ENCODE peak calls at places on chromosome X, in five cellular contexts. L is ovary, W is GM12878, G is neural progenitor cell, I is PC-3. Z is an unnamed sample. For H3K4me1, the result is how much of the 10 kb centered on the place peaks cover.

GRCh38 chrX:9183481-9183880 is 149.6 kb upstream of the FAM9B start:
- DNase-seq in W (no peak), I (peak), L (no peak), G (no peak), Z (no peak)

GRCh38 chrX:67734111-67734753 is 190.4 kb downstream of the AR start:
- DNase-seq in W (no peak), L (no peak), G (no peak), I (no peak), Z (no peak)

GRCh38 chrX:73525928-73526690 is 36.9 kb upstream of the CHIC1 start:
- DNase-seq in G (peak), W (no peak), L (no peak), I (no peak), Z (no peak)

GRCh38 chrX:38183577-38183976 is 37.1 kb downstream of the SRPX start:
- DNase-seq in G (no peak), L (no peak), I (no peak), W (no peak), Z (no peak)

GRCh38 chrX:110420771-110421498 is 62.3 kb downstream of the RTL9 start:
- DNase-seq in G (no peak), W (no peak), I (peak), L (no peak), Z (no peak)

GRCh38 chrX:95919605-95920004 is 765.0 kb upstream of the DIAPH2 start:
- DNase-seq in G (no peak), W (no peak), L (no peak), I (no peak), Z (no peak)

GRCh38 chrX:151722241-151722846 is 6.5 kb downstream of the FATE1 start:
- DNase-seq in L (peak), W (no peak), G (peak), I (no peak), Z (no peak)

GRCh38 chrX:105552395-105552794 is 269.9 kb upstream of the NRK start:
- DNase-seq in L (no peak), I (peak), G (no peak), W (no peak), Z (no peak)

GRCh38 chrX:154373340-154374306 is 811 bp downstream of the FLNA start:
- DNase-seq in G (peak), I (peak), L (peak), W (peak), Z (peak)

GRCh38 chrX:97547873-97548578 is 664.3 kb downstream of the RPA4 start:
- DNase-seq in W (no peak), I (peak), L (no peak), G (no peak), Z (no peak)

GRCh38 chrX:135707880-135708279 is 5.6 kb upstream of the CT45A1 start:
- DNase-seq in L (no peak), I (peak), W (no peak), G (peak), Z (no peak)

GRCh38 chrX:39823424-39823823 is 274.3 kb downstream of the BCOR start:
- DNase-seq in W (no peak), G (no peak), L (no peak), I (no peak), Z (no peak)

GRCh38 chrX:46559062-46559461 is 13.8 kb upstream of the ZNF674 start:
- DNase-seq in G (no peak), W (no peak), L (no peak), I (no peak), Z (no peak)

GRCh38 chrX:120380699-120381098 is 18.8 kb downstream of the ATP1B4 start:
- DNase-seq in L (no peak), W (no peak), G (peak), I (peak), Z (no peak)

GRCh38 chrX:107675823-107676555 is 47.7 kb downstream of the PRPS1 start:
- DNase-seq in W (no peak), L (no peak), G (no peak), I (no peak), Z (peak)

GRCh38 chrX:9312922-9313867 is 151.7 kb upstream of the TBL1X start:
- DNase-seq in G (no peak), I (peak), W (no peak), L (peak), Z (peak)

GRCh38 chrX:2401590-2402360 is 99.0 kb downstream of the DHRSX start:
- DNase-seq in I (no peak), W (no peak), G (peak), L (no peak), Z (no peak)

GRCh38 chrX:53093177-53093655 is 726 bp upstream of the KANTR start:
- DNase-seq in L (peak), I (peak), W (no peak), G (peak), Z (peak)

GRCh38 chrX:47814853-47815252 is 21.8 kb upstream of the ZNF81 start:
- DNase-seq in G (peak), I (no peak), L (no peak), W (no peak), Z (no peak)

GRCh38 chrX:146264763-146265375 is 447.2 kb downstream of the SLITRK2 start:
- DNase-seq in L (no peak), G (no peak), I (no peak), W (no peak), Z (no peak)

DNA sequence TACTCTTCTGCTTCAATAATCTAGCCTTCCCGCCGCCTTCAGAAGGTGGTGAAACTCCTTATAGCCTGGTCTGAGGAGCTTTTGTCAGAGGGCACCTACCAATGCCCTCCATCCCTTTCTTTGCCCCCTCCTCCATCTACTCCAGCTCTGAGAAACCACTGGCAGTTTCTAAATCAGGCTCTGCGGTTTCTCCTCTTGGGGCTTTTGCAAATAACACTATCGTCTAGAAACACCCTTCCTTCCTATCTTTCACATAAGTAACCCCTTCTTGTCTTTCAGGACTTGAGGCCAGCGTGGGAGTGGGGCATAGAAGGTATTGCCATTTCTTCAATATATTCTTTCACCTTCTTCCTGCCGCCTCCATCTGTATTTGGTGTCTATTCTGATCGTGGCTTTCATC is 1.2 kb upstream of the EFHC2 start:
- DNase-seq in I (no peak), G (no peak), W (no peak), L (no peak), Z (no peak)
- H3K4me1 ChIP-seq in I (under half), G (under half), W (under half), L (under half), Z (under half)

GRCh38 chrX:129161108-129161507 is 362.2 kb downstream of the SMARCA1 start:
- DNase-seq in W (no peak), I (no peak), L (no peak), G (no peak), Z (no peak)
- TF ChIP-seq CTCF in W (no peak), I (no peak), L (no peak), G (peak), Z (no peak)

DNA sequence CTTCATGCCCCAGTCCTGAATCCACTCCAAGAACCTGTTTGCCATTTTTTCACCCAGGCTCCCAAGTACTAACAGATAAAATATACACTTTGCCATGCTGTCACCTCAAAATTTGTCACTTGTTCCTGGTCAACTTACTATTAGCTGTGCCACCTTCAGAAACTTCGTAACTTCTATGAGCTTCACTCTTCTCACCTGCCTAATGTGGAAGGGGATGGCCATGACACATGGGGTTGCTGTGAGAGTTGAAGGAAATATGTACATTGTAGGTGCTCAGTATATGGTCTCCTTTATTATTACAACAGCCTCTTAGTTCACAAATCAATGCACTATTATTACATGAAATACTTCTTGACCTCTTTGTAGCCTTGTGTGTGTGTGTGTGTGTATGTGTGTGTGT is 10.4 kb downstream of the TMSB4X start:
- DNase-seq in I (no peak), G (no peak), W (no peak), L (no peak), Z (no peak)
- H3K4me1 ChIP-seq in I (under half), G (under half), W (half or more), L (under half), Z (under half)

GRCh38 chrX:131791608-131792355 is 231.3 kb upstream of the STK26 start:
- DNase-seq in G (no peak), W (no peak), L (peak), I (no peak), Z (no peak)

GRCh38 chrX:131789664-131790063 is 233.4 kb upstream of the STK26 start:
- DNase-seq in W (no peak), I (no peak), L (no peak), G (no peak), Z (no peak)

GRCh38 chrX:131792789-131793462 is 230.2 kb upstream of the STK26 start:
- DNase-seq in I (peak), L (peak), G (no peak), W (peak), Z (peak)

GRCh38 chrX:131795442-131796229 is 227.5 kb upstream of the STK26 start:
- DNase-seq in G (no peak), I (no peak), L (peak), W (no peak), Z (no peak)

GRCh38 chrX:131792356-131792749 is 230.7 kb upstream of the STK26 start:
- DNase-seq in G (no peak), L (peak), I (peak), W (peak), Z (no peak)
- TF ChIP-seq CTCF in G (no peak), L (peak), I (no peak), W (peak), Z (no peak)

GRCh38 chrX:148634591-148634990 is 134.2 kb downstream of the AFF2 start:
- DNase-seq in G (no peak), L (no peak), I (no peak), W (no peak), Z (no peak)

GRCh38 chrX:148629435-148629834 is 129.0 kb downstream of the AFF2 start:
- DNase-seq in I (no peak), G (no peak), W (no peak), L (no peak), Z (no peak)

GRCh38 chrX:148632444-148632843 is 132.0 kb downstream of the AFF2 start:
- DNase-seq in I (no peak), L (no peak), W (no peak), G (no peak), Z (no peak)

GRCh38 chrX:148633509-148633908 is 133.1 kb downstream of the AFF2 start:
- DNase-seq in I (no peak), G (no peak), L (no peak), W (no peak), Z (no peak)
- H3K4me1 ChIP-seq in I (under half), G (under half), L (under half), W (under half), Z (under half)